ENCODE peak calls at places on chromosomes 4 and X, in eight cellular contexts. R is activated T-helper 2 cell treated with anti-CD3 and anti-CD28 coated beads, Interferon-gamma antibody, Interleukin-2, Interleukin-4, amounts not matched to agents 10 μg/mL and 5 μg/mL and 100 μg/mL, durations not matched to agents 14 hours and 24 hours and 36 hours; A is MCF 10A; B is pulmonary artery endothelial cell; E is caudate nucleus; F is GM04503; Z is upper lobe of left lung; J is NCI-H2029 treated with DMSO at 0.1 percent for 48 hours. M is an unnamed sample.

GRCh38 chr4:88969271-88969670 is 87.7 kb downstream of the FAM13A start:
- DNase-seq in R (no peak), A (no peak), B (no peak), E (no peak), F (no peak), Z (no peak), J (no peak), M (no peak)

GRCh38 chr4:54058171-54058570 is 6.2 kb downstream of the CHIC2 start:
- DNase-seq in R (no peak), A (no peak), B (no peak), E (no peak), F (no peak), Z (no peak), J (no peak), M (no peak)

GRCh38 chrX:20995829-20996228 is 378.4 kb upstream of the CNKSR2 start:
- DNase-seq in R (no peak), A (no peak), B (no peak), E (no peak), F (no peak), Z (no peak), J (no peak), M (no peak)

GRCh38 chr4:94441838-94442237 is 9.9 kb upstream of the PDLIM5 start:
- DNase-seq in R (no peak), A (no peak), B (no peak), E (no peak), F (no peak), Z (no peak), J (no peak), M (no peak)

GRCh38 chr4:162010362-162010761 is 153.4 kb downstream of the FSTL5 start:
- DNase-seq in R (no peak), A (peak), B (no peak), E (no peak), F (no peak), Z (no peak), J (no peak), M (no peak)

GRCh38 chr4:57442834-57443291 is 332.7 kb upstream of the IGFBP7 start:
- DNase-seq in R (no peak), A (peak), B (no peak), E (peak), F (no peak), Z (no peak), J (peak), M (no peak)

GRCh38 chr4:112604590-112604989 is 32.1 kb downstream of the ZGRF1 start:
- DNase-seq in R (no peak), A (peak), B (peak), E (peak), F (peak), Z (no peak), J (peak), M (peak)

GRCh38 chrX:146363919-146364318 is 445.7 kb upstream of the CXorf51B start:
- DNase-seq in R (no peak), A (no peak), B (no peak), E (no peak), F (no peak), Z (no peak), J (no peak), M (no peak)

GRCh38 chr4:16294455-16294854 is 68.2 kb upstream of the TAPT1 start:
- DNase-seq in R (no peak), A (no peak), B (no peak), E (no peak), F (no peak), Z (no peak), J (no peak), M (no peak)

GRCh38 chr4:8300832-8301231 is 31.3 kb downstream of the HTRA3 start:
- DNase-seq in R (no peak), A (no peak), B (no peak), E (no peak), F (no peak), Z (no peak), J (no peak), M (no peak)

GRCh38 chr4:60726779-60727178 is 473.3 kb upstream of the ADGRL3 start:
- DNase-seq in R (no peak), A (no peak), B (no peak), E (no peak), F (no peak), Z (no peak), J (no peak), M (no peak)

GRCh38 chr4:181376058-181376457 is 867.1 kb upstream of the TENM3 start:
- DNase-seq in R (no peak), A (no peak), B (no peak), E (no peak), F (no peak), Z (no peak), J (no peak), M (no peak)

GRCh38 chr4:15375707-15376106 is 52.1 kb upstream of the C1QTNF7 start:
- DNase-seq in R (no peak), A (no peak), B (no peak), E (no peak), F (no peak), Z (no peak), J (no peak), M (no peak)

GRCh38 chrX:28022371-28022770 is 41.1 kb upstream of the DCAF8L1 start:
- DNase-seq in R (no peak), A (peak), B (no peak), E (no peak), F (no peak), Z (no peak), J (no peak), M (no peak)